ENCODE peak calls at places on chromosomes 11 and 22, in six cellular contexts. One of them, this sample, is unnamed.

GRCh38 chr11:114091791-114092397 is 32.4 kb downstream of the ZBTB16 start:
- DNase-seq in pancreas: no peak
- DNase-seq in aorta: no peak
- DNase-seq in tibial artery: no peak
- DNase-seq in mammary epithelial cell: no peak
- DNase-seq in lower lobe of right lung: no peak
- DNase-seq in this sample: no peak

GRCh38 chr11:2298131-2298794 is 3.5 kb downstream of the C11orf21 start:
- DNase-seq in lower lobe of right lung: no peak
- DNase-seq in pancreas: no peak
- DNase-seq in aorta: peak; percentile 4
- DNase-seq in tibial artery: no peak
- DNase-seq in mammary epithelial cell: no peak
- DNase-seq in this sample: no peak

GRCh38 chr22:25564320-25564978 is at the start of gene GRK3:
- DNase-seq in lower lobe of right lung: peak; percentile 85
- DNase-seq in pancreas: peak; percentile 86
- DNase-seq in aorta: peak; percentile 87
- DNase-seq in tibial artery: peak; percentile 65
- DNase-seq in mammary epithelial cell: peak; percentile 70
- DNase-seq in this sample: peak; percentile 16

GRCh38 chr22:49943405-49943765 is 17.2 kb upstream of the PIM3 start:
- DNase-seq in lower lobe of right lung: no peak
- DNase-seq in pancreas: no peak
- DNase-seq in aorta: no peak
- DNase-seq in tibial artery: no peak
- DNase-seq in mammary epithelial cell: no peak
- DNase-seq in this sample: no peak

GRCh38 chr11:95138448-95138847 is 48.8 kb downstream of the ENDOD1 start:
- DNase-seq in tibial artery: no peak
- DNase-seq in aorta: no peak
- DNase-seq in mammary epithelial cell: no peak
- DNase-seq in lower lobe of right lung: no peak
- DNase-seq in pancreas: no peak
- DNase-seq in this sample: no peak

GRCh38 chr11:15248749-15249148 is 134.0 kb downstream of the INSC start:
- DNase-seq in mammary epithelial cell: no peak
- DNase-seq in lower lobe of right lung: no peak
- DNase-seq in aorta: no peak
- DNase-seq in pancreas: no peak
- DNase-seq in tibial artery: no peak
- DNase-seq in this sample: no peak

GRCh38 chr11:3642071-3642951 is 519 bp upstream of the ART5 start:
- DNase-seq in aorta: peak; percentile 77
- DNase-seq in pancreas: peak; percentile 82
- DNase-seq in lower lobe of right lung: peak; percentile 88
- DNase-seq in tibial artery: peak; percentile 75
- DNase-seq in mammary epithelial cell: peak; percentile 61
- DNase-seq in this sample: peak; percentile 67

GRCh38 chr22:32331236-32331917 is 26.3 kb upstream of the RFPL3 start:
- DNase-seq in tibial artery: no peak
- DNase-seq in lower lobe of right lung: no peak
- DNase-seq in aorta: no peak
- DNase-seq in mammary epithelial cell: no peak
- DNase-seq in pancreas: peak; percentile 7
- DNase-seq in this sample: no peak

GRCh38 chr11:130478881-130479280 is 30.4 kb downstream of the ADAMTS15 start:
- DNase-seq in tibial artery: no peak
- DNase-seq in pancreas: no peak
- DNase-seq in aorta: no peak
- DNase-seq in lower lobe of right lung: no peak
- DNase-seq in mammary epithelial cell: no peak
- DNase-seq in this sample: peak; percentile 25

GRCh38 chr11:70029115-70029830 is 48.8 kb upstream of the ANO1 start:
- DNase-seq in aorta: no peak
- DNase-seq in mammary epithelial cell: no peak
- DNase-seq in pancreas: no peak
- DNase-seq in tibial artery: no peak
- DNase-seq in lower lobe of right lung: no peak
- DNase-seq in this sample: no peak

GRCh38 chr11:121460941-121461514 is 8.3 kb upstream of the SORL1-AS1 start:
- DNase-seq in pancreas: no peak
- DNase-seq in lower lobe of right lung: no peak
- DNase-seq in mammary epithelial cell: no peak
- DNase-seq in tibial artery: no peak
- DNase-seq in aorta: no peak
- DNase-seq in this sample: no peak

GRCh38 chr11:47259178-47259977 is 1.6 kb downstream of the NR1H3 start:
- DNase-seq in lower lobe of right lung: peak; percentile 48
- DNase-seq in tibial artery: no peak
- DNase-seq in mammary epithelial cell: no peak
- DNase-seq in pancreas: no peak
- DNase-seq in aorta: no peak
- DNase-seq in this sample: no peak

GRCh38 chr11:890794-891600 is 19.6 kb downstream of the CHID1 start:
- DNase-seq in pancreas: no peak
- DNase-seq in mammary epithelial cell: no peak
- DNase-seq in tibial artery: no peak
- DNase-seq in aorta: no peak
- DNase-seq in lower lobe of right lung: no peak
- DNase-seq in this sample: no peak

GRCh38 chr22:19986011-19986409 is 30.6 kb downstream of the ARVCF start:
- DNase-seq in tibial artery: no peak
- DNase-seq in aorta: no peak
- DNase-seq in mammary epithelial cell: no peak
- DNase-seq in pancreas: no peak
- DNase-seq in lower lobe of right lung: no peak
- DNase-seq in this sample: no peak

GRCh38 chr11:129790131-129790530 is 25.5 kb upstream of the TMEM45B start:
- DNase-seq in mammary epithelial cell: no peak
- DNase-seq in tibial artery: no peak
- DNase-seq in pancreas: no peak
- DNase-seq in lower lobe of right lung: no peak
- DNase-seq in aorta: no peak
- DNase-seq in this sample: no peak

GRCh38 chr11:120839201-120839600 is 184.7 kb upstream of the TBCEL start:
- DNase-seq in aorta: no peak
- DNase-seq in tibial artery: no peak
- DNase-seq in lower lobe of right lung: no peak
- DNase-seq in mammary epithelial cell: no peak
- DNase-seq in pancreas: no peak
- DNase-seq in this sample: no peak

GRCh38 chr11:7516488-7516887 is 2.7 kb downstream of the PPFIBP2 start:
- DNase-seq in tibial artery: no peak
- DNase-seq in mammary epithelial cell: no peak
- DNase-seq in aorta: no peak
- DNase-seq in pancreas: no peak
- DNase-seq in lower lobe of right lung: no peak
- DNase-seq in this sample: no peak

GRCh38 chr11:107821199-107821926 is 37.2 kb downstream of the SLC35F2 start:
- DNase-seq in aorta: no peak
- DNase-seq in mammary epithelial cell: no peak
- DNase-seq in tibial artery: no peak
- DNase-seq in pancreas: no peak
- DNase-seq in lower lobe of right lung: no peak
- DNase-seq in this sample: peak; percentile 65

GRCh38 chr11:39149214-39149613 is 2310.2 kb downstream of the LRRC4C start:
- DNase-seq in lower lobe of right lung: no peak
- DNase-seq in tibial artery: no peak
- DNase-seq in pancreas: no peak
- DNase-seq in aorta: no peak
- DNase-seq in mammary epithelial cell: no peak
- DNase-seq in this sample: no peak

GRCh38 chr11:75497788-75498404 is 27.8 kb downstream of the GDPD5 start:
- DNase-seq in pancreas: no peak
- DNase-seq in aorta: no peak
- DNase-seq in lower lobe of right lung: no peak
- DNase-seq in mammary epithelial cell: no peak
- DNase-seq in tibial artery: no peak
- DNase-seq in this sample: no peak

GRCh38 chr11:83459802-83460201 is 173.6 kb upstream of the CCDC90B start:
- DNase-seq in lower lobe of right lung: no peak
- DNase-seq in pancreas: no peak
- DNase-seq in tibial artery: no peak
- DNase-seq in aorta: no peak
- DNase-seq in mammary epithelial cell: no peak
- DNase-seq in this sample: no peak

DNA sequence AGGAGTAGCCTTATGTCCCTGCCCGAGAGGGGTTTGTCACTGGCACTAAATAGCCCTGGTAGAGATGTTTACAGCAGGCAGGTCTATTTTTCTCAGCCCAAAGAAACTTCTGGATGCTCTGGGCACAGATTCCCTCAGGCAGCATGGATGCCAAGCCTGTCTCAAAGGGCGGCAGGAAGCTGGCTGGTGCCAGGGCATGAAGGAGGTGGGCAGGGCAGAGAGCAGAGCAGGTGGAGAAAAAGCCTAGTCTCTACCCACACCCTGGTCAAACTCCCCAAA is 4.1 kb upstream of the GAS2L1 start:
- DNase-seq in tibial artery: no peak
- DNase-seq in lower lobe of right lung: no peak
- DNase-seq in pancreas: no peak
- DNase-seq in mammary epithelial cell: no peak
- DNase-seq in aorta: no peak
- DNase-seq in this sample: no peak
- H3K4me1 ChIP-seq in tibial artery: peaks cover 13% of the 10 kb centered on the region
- H3K4me1 ChIP-seq in lower lobe of right lung: peaks cover 17% of the 10 kb centered on the region
- H3K4me1 ChIP-seq in pancreas: peaks cover 3% of the 10 kb centered on the region
- H3K4me1 ChIP-seq in mammary epithelial cell: peaks cover 5% of the 10 kb centered on the region
- H3K4me1 ChIP-seq in aorta: no peaks in the 10 kb centered on the region
- H3K4me1 ChIP-seq in this sample: peaks cover 9% of the 10 kb centered on the region

DNA sequence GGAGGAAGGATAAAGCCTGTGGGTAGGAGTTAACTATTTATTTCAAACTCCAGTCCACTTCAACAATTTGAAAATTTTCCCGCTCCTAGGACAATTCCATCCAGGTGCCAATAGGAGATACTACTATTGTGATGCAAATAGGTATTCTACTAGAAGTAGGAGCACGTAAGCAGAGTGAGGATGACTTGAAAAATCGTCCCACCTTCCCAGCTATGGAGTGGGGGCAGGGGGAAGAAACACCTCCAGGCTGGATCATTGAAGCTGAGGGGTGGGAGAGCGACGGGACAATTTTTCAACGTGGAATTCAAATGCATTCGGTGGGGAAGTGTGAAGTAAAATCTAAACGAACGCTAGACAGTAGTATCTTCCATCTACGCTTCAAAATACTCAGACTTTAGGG is 612 bp upstream of the ARHGAP42 start:
- DNase-seq in mammary epithelial cell: no peak
- DNase-seq in lower lobe of right lung: no peak
- DNase-seq in tibial artery: no peak
- DNase-seq in aorta: no peak
- DNase-seq in pancreas: no peak
- DNase-seq in this sample: no peak
- H3K4me3 ChIP-seq in mammary epithelial cell: no peak overlapping the region
- H3K4me3 ChIP-seq in lower lobe of right lung: peak overlapping the region; percentile 64
- H3K4me3 ChIP-seq in tibial artery: peak overlapping the region; percentile 82
- H3K4me3 ChIP-seq in aorta: no peak overlapping the region
- H3K4me3 ChIP-seq in pancreas: no peak overlapping the region
- H3K4me3 ChIP-seq in this sample: peak overlapping the region; percentile 94

DNA sequence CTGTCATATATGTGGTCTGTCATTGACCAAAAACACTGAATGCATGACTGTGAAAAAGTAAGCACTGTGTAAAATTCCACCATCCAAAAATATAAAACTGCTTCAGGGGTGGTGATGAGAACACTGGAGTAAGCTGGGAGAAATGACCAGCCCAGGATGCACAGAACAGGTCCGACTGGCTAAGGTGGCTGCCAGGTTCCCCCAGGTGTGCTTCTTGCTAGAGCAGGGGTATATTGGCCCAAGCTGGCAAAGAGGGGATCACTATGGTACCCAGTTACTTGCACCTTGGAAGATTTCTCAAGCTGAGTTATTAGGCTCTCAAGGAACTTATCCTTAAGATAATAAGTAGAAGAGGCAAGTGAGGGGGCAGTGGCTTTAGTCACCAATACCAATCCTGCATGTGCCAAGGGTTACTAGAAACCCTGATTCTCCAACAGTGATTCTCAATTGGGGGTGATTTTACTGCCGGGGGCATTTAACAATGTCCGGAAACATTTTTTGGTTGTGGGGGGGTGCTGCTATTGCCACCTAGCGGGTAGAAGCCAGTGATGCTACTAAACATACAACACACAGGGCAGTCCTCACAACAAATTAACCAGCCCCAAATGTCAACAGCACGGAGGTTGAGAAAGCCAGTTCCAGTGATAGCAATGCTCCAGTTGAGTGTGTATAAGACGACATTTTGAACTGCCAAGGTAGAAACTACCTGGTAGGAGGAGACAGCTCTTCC is 15.7 kb downstream of the SNU13 start:
- DNase-seq in lower lobe of right lung: no peak
- DNase-seq in aorta: no peak
- DNase-seq in mammary epithelial cell: no peak
- DNase-seq in pancreas: no peak
- DNase-seq in tibial artery: no peak
- DNase-seq in this sample: no peak
- H3K27ac ChIP-seq in lower lobe of right lung: no peak overlapping the region
- H3K27ac ChIP-seq in aorta: no peak overlapping the region
- H3K27ac ChIP-seq in mammary epithelial cell: no peak overlapping the region
- H3K27ac ChIP-seq in pancreas: no peak overlapping the region
- H3K27ac ChIP-seq in tibial artery: no peak overlapping the region
- H3K27ac ChIP-seq in this sample: no peak overlapping the region

GRCh38 chr22:29916007-29916544 is 33.1 kb downstream of the MTMR3 start:
- DNase-seq in pancreas: no peak
- DNase-seq in tibial artery: no peak
- DNase-seq in mammary epithelial cell: no peak
- DNase-seq in aorta: no peak
- DNase-seq in lower lobe of right lung: no peak
- DNase-seq in this sample: no peak
- H3K4me1 ChIP-seq in pancreas: peaks cover 37% of the 10 kb centered on the region
- H3K4me1 ChIP-seq in tibial artery: peaks cover 36% of the 10 kb centered on the region
- H3K4me1 ChIP-seq in mammary epithelial cell: peaks cover 20% of the 10 kb centered on the region
- H3K4me1 ChIP-seq in aorta: peaks cover 2% of the 10 kb centered on the region
- H3K4me1 ChIP-seq in lower lobe of right lung: peaks cover 73% of the 10 kb centered on the region
- H3K4me1 ChIP-seq in this sample: peaks cover 29% of the 10 kb centered on the region

GRCh38 chr11:123454060-123454651 is 24.1 kb downstream of the GRAMD1B start:
- DNase-seq in pancreas: no peak
- DNase-seq in mammary epithelial cell: peak; percentile 79
- DNase-seq in aorta: no peak
- DNase-seq in lower lobe of right lung: no peak
- DNase-seq in tibial artery: no peak
- DNase-seq in this sample: peak; percentile 72
- H3K4me3 ChIP-seq in pancreas: no peak overlapping the region
- H3K4me3 ChIP-seq in mammary epithelial cell: no peak overlapping the region
- H3K4me3 ChIP-seq in aorta: no peak overlapping the region
- H3K4me3 ChIP-seq in lower lobe of right lung: no peak overlapping the region
- H3K4me3 ChIP-seq in tibial artery: no peak overlapping the region
- H3K4me3 ChIP-seq in this sample: no peak overlapping the region

DNA sequence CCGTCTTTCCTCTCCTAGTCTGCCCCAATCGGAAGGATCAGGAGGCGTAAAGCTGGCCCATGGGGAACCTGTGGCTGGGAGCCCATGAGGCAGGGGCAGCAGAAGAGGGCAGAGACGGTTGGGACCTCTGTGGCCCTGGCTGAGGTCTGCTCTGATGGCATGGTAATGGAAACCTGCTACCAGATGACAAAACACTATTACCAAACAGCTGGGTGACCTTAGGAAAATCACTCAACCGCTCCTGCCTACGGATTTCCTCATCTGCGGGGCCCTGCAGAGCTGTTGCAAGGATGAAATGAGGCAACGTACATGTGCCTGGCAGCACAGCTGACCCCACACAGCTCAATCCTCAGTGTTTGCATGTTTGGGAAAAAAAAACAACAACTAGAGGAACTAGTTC is 4.6 kb downstream of the AP5B1 start:
- DNase-seq in tibial artery: no peak
- DNase-seq in mammary epithelial cell: no peak
- DNase-seq in lower lobe of right lung: peak; percentile 77
- DNase-seq in aorta: no peak
- DNase-seq in pancreas: no peak
- DNase-seq in this sample: no peak
- H3K27ac ChIP-seq in tibial artery: no peak overlapping the region
- H3K27ac ChIP-seq in mammary epithelial cell: no peak overlapping the region
- H3K27ac ChIP-seq in lower lobe of right lung: peak overlapping the region; percentile 79
- H3K27ac ChIP-seq in aorta: no peak overlapping the region
- H3K27ac ChIP-seq in pancreas: peak overlapping the region; percentile 55
- H3K27ac ChIP-seq in this sample: no peak overlapping the region